ENCODE peak calls at places on chromosomes 13 and 19, in ten cellular contexts. One of them, this sample, is unnamed.

GRCh38 chr13:98511435-98511834 is 65.5 kb downstream of the STK24 start:
- ATAC-seq in activated CD8-positive, alpha-beta memory T cell treated with anti-CD3 and anti-CD28 coated beads, Interleukin-2, amount 10 ng/mL, durations not matched to agents 7 days and 5 days: no peak
- ATAC-seq in heart right ventricle: no peak
- ATAC-seq in natural killer cell treated with Interleukin-12 subunit alpha and Interleukin-12 subunit beta and Interleukin-15 and Interleukin-18, amount 100 ng/mL, for 72 hours: no peak
- ATAC-seq in CD8-positive, alpha-beta T cell: peak; percentile 43
- ATAC-seq in left cardiac atrium: no peak
- ATAC-seq in activated CD8-positive, alpha-beta T cell treated with anti-CD3 and anti-CD28 coated beads for 36 hours: no peak
- ATAC-seq in pancreas: no peak
- ATAC-seq in lower lobe of right lung: no peak
- ATAC-seq in Panc1: no peak
- ATAC-seq in this sample: peak; percentile 60

GRCh38 chr19:29834991-29835390 is 23.2 kb downstream of the CCNE1 start:
- ATAC-seq in activated CD8-positive, alpha-beta T cell treated with anti-CD3 and anti-CD28 coated beads for 36 hours: no peak
- ATAC-seq in lower lobe of right lung: peak; percentile 33
- ATAC-seq in pancreas: no peak
- ATAC-seq in natural killer cell treated with Interleukin-12 subunit alpha and Interleukin-12 subunit beta and Interleukin-15 and Interleukin-18, amount 100 ng/mL, for 72 hours: no peak
- ATAC-seq in left cardiac atrium: no peak
- ATAC-seq in activated CD8-positive, alpha-beta memory T cell treated with anti-CD3 and anti-CD28 coated beads, Interleukin-2, amount 10 ng/mL, durations not matched to agents 7 days and 5 days: no peak
- ATAC-seq in Panc1: no peak
- ATAC-seq in CD8-positive, alpha-beta T cell: no peak
- ATAC-seq in heart right ventricle: no peak
- ATAC-seq in this sample: no peak

GRCh38 chr19:11286312-11286974 is 9.5 kb upstream of the TSPAN16 start:
- ATAC-seq in Panc1: no peak
- ATAC-seq in CD8-positive, alpha-beta T cell: no peak
- ATAC-seq in heart right ventricle: peak; percentile 82
- ATAC-seq in lower lobe of right lung: peak; percentile 47
- ATAC-seq in activated CD8-positive, alpha-beta memory T cell treated with anti-CD3 and anti-CD28 coated beads, Interleukin-2, amount 10 ng/mL, durations not matched to agents 7 days and 5 days: no peak
- ATAC-seq in left cardiac atrium: peak; percentile 84
- ATAC-seq in activated CD8-positive, alpha-beta T cell treated with anti-CD3 and anti-CD28 coated beads for 36 hours: no peak
- ATAC-seq in pancreas: peak; percentile 21
- ATAC-seq in natural killer cell treated with Interleukin-12 subunit alpha and Interleukin-12 subunit beta and Interleukin-15 and Interleukin-18, amount 100 ng/mL, for 72 hours: no peak
- ATAC-seq in this sample: no peak

GRCh38 chr13:45325806-45326205 is 15.2 kb downstream of the TPT1 start:
- ATAC-seq in activated CD8-positive, alpha-beta T cell treated with anti-CD3 and anti-CD28 coated beads for 36 hours: no peak
- ATAC-seq in left cardiac atrium: peak; percentile 89
- ATAC-seq in activated CD8-positive, alpha-beta memory T cell treated with anti-CD3 and anti-CD28 coated beads, Interleukin-2, amount 10 ng/mL, durations not matched to agents 7 days and 5 days: no peak
- ATAC-seq in lower lobe of right lung: peak; percentile 58
- ATAC-seq in Panc1: peak; percentile 50
- ATAC-seq in CD8-positive, alpha-beta T cell: no peak
- ATAC-seq in heart right ventricle: peak; percentile 73
- ATAC-seq in natural killer cell treated with Interleukin-12 subunit alpha and Interleukin-12 subunit beta and Interleukin-15 and Interleukin-18, amount 100 ng/mL, for 72 hours: no peak
- ATAC-seq in pancreas: peak; percentile 93
- ATAC-seq in this sample: peak; percentile 35

GRCh38 chr13:32408999-32409313 is 19.0 kb downstream of the N4BP2L1 start:
- ATAC-seq in left cardiac atrium: no peak
- ATAC-seq in heart right ventricle: no peak
- ATAC-seq in activated CD8-positive, alpha-beta T cell treated with anti-CD3 and anti-CD28 coated beads for 36 hours: no peak
- ATAC-seq in lower lobe of right lung: peak; percentile 66
- ATAC-seq in CD8-positive, alpha-beta T cell: no peak
- ATAC-seq in Panc1: no peak
- ATAC-seq in activated CD8-positive, alpha-beta memory T cell treated with anti-CD3 and anti-CD28 coated beads, Interleukin-2, amount 10 ng/mL, durations not matched to agents 7 days and 5 days: no peak
- ATAC-seq in natural killer cell treated with Interleukin-12 subunit alpha and Interleukin-12 subunit beta and Interleukin-15 and Interleukin-18, amount 100 ng/mL, for 72 hours: no peak
- ATAC-seq in pancreas: no peak
- ATAC-seq in this sample: no peak

GRCh38 chr19:18503971-18504885 is 17.6 kb downstream of the ELL start:
- ATAC-seq in pancreas: peak; percentile 72
- ATAC-seq in left cardiac atrium: no peak
- ATAC-seq in lower lobe of right lung: peak; percentile 4
- ATAC-seq in heart right ventricle: no peak
- ATAC-seq in activated CD8-positive, alpha-beta memory T cell treated with anti-CD3 and anti-CD28 coated beads, Interleukin-2, amount 10 ng/mL, durations not matched to agents 7 days and 5 days: no peak
- ATAC-seq in natural killer cell treated with Interleukin-12 subunit alpha and Interleukin-12 subunit beta and Interleukin-15 and Interleukin-18, amount 100 ng/mL, for 72 hours: no peak
- ATAC-seq in activated CD8-positive, alpha-beta T cell treated with anti-CD3 and anti-CD28 coated beads for 36 hours: no peak
- ATAC-seq in Panc1: no peak
- ATAC-seq in CD8-positive, alpha-beta T cell: no peak
- ATAC-seq in this sample: peak; percentile 46

GRCh38 chr13:30340367-30341184 is 33.2 kb upstream of the KATNAL1 start:
- ATAC-seq in Panc1: peak; percentile 36
- ATAC-seq in natural killer cell treated with Interleukin-12 subunit alpha and Interleukin-12 subunit beta and Interleukin-15 and Interleukin-18, amount 100 ng/mL, for 72 hours: no peak
- ATAC-seq in lower lobe of right lung: peak; percentile 55
- ATAC-seq in CD8-positive, alpha-beta T cell: no peak
- ATAC-seq in heart right ventricle: peak; percentile 70
- ATAC-seq in left cardiac atrium: peak; percentile 87
- ATAC-seq in activated CD8-positive, alpha-beta memory T cell treated with anti-CD3 and anti-CD28 coated beads, Interleukin-2, amount 10 ng/mL, durations not matched to agents 7 days and 5 days: no peak
- ATAC-seq in activated CD8-positive, alpha-beta T cell treated with anti-CD3 and anti-CD28 coated beads for 36 hours: no peak
- ATAC-seq in pancreas: peak; percentile 51
- ATAC-seq in this sample: no peak

GRCh38 chr13:49652691-49653305 is 24.5 kb downstream of the ARL11 start:
- ATAC-seq in heart right ventricle: no peak
- ATAC-seq in pancreas: peak; percentile 89
- ATAC-seq in CD8-positive, alpha-beta T cell: no peak
- ATAC-seq in natural killer cell treated with Interleukin-12 subunit alpha and Interleukin-12 subunit beta and Interleukin-15 and Interleukin-18, amount 100 ng/mL, for 72 hours: peak; percentile 50
- ATAC-seq in Panc1: peak; percentile 84
- ATAC-seq in left cardiac atrium: peak; percentile 65
- ATAC-seq in activated CD8-positive, alpha-beta T cell treated with anti-CD3 and anti-CD28 coated beads for 36 hours: peak; percentile 64
- ATAC-seq in lower lobe of right lung: peak; percentile 44
- ATAC-seq in activated CD8-positive, alpha-beta memory T cell treated with anti-CD3 and anti-CD28 coated beads, Interleukin-2, amount 10 ng/mL, durations not matched to agents 7 days and 5 days: peak; percentile 49
- ATAC-seq in this sample: no peak

GRCh38 chr13:50090211-50090610 is 75.0 kb downstream of the KCNRG start:
- ATAC-seq in natural killer cell treated with Interleukin-12 subunit alpha and Interleukin-12 subunit beta and Interleukin-15 and Interleukin-18, amount 100 ng/mL, for 72 hours: no peak
- ATAC-seq in pancreas: no peak
- ATAC-seq in CD8-positive, alpha-beta T cell: no peak
- ATAC-seq in lower lobe of right lung: no peak
- ATAC-seq in activated CD8-positive, alpha-beta T cell treated with anti-CD3 and anti-CD28 coated beads for 36 hours: no peak
- ATAC-seq in left cardiac atrium: no peak
- ATAC-seq in Panc1: no peak
- ATAC-seq in heart right ventricle: no peak
- ATAC-seq in activated CD8-positive, alpha-beta memory T cell treated with anti-CD3 and anti-CD28 coated beads, Interleukin-2, amount 10 ng/mL, durations not matched to agents 7 days and 5 days: no peak
- ATAC-seq in this sample: no peak

GRCh38 chr19:30817965-30818364 is 445.8 kb downstream of the ZNF536 start:
- ATAC-seq in lower lobe of right lung: no peak
- ATAC-seq in natural killer cell treated with Interleukin-12 subunit alpha and Interleukin-12 subunit beta and Interleukin-15 and Interleukin-18, amount 100 ng/mL, for 72 hours: no peak
- ATAC-seq in activated CD8-positive, alpha-beta T cell treated with anti-CD3 and anti-CD28 coated beads for 36 hours: no peak
- ATAC-seq in CD8-positive, alpha-beta T cell: no peak
- ATAC-seq in activated CD8-positive, alpha-beta memory T cell treated with anti-CD3 and anti-CD28 coated beads, Interleukin-2, amount 10 ng/mL, durations not matched to agents 7 days and 5 days: no peak
- ATAC-seq in left cardiac atrium: no peak
- ATAC-seq in Panc1: no peak
- ATAC-seq in pancreas: no peak
- ATAC-seq in heart right ventricle: no peak
- ATAC-seq in this sample: no peak

GRCh38 chr13:103961784-103962183 is 895.6 kb upstream of the SLC10A2 start:
- ATAC-seq in natural killer cell treated with Interleukin-12 subunit alpha and Interleukin-12 subunit beta and Interleukin-15 and Interleukin-18, amount 100 ng/mL, for 72 hours: no peak
- ATAC-seq in pancreas: no peak
- ATAC-seq in heart right ventricle: no peak
- ATAC-seq in lower lobe of right lung: no peak
- ATAC-seq in Panc1: no peak
- ATAC-seq in CD8-positive, alpha-beta T cell: no peak
- ATAC-seq in left cardiac atrium: no peak
- ATAC-seq in activated CD8-positive, alpha-beta T cell treated with anti-CD3 and anti-CD28 coated beads for 36 hours: no peak
- ATAC-seq in activated CD8-positive, alpha-beta memory T cell treated with anti-CD3 and anti-CD28 coated beads, Interleukin-2, amount 10 ng/mL, durations not matched to agents 7 days and 5 days: no peak
- ATAC-seq in this sample: no peak

GRCh38 chr13:110126391-110126961 is 180.5 kb downstream of the COL4A1 start:
- ATAC-seq in heart right ventricle: peak; percentile 79
- ATAC-seq in lower lobe of right lung: peak; percentile 72
- ATAC-seq in Panc1: no peak
- ATAC-seq in CD8-positive, alpha-beta T cell: no peak
- ATAC-seq in activated CD8-positive, alpha-beta T cell treated with anti-CD3 and anti-CD28 coated beads for 36 hours: no peak
- ATAC-seq in left cardiac atrium: peak; percentile 78
- ATAC-seq in activated CD8-positive, alpha-beta memory T cell treated with anti-CD3 and anti-CD28 coated beads, Interleukin-2, amount 10 ng/mL, durations not matched to agents 7 days and 5 days: no peak
- ATAC-seq in pancreas: peak; percentile 74
- ATAC-seq in natural killer cell treated with Interleukin-12 subunit alpha and Interleukin-12 subunit beta and Interleukin-15 and Interleukin-18, amount 100 ng/mL, for 72 hours: no peak
- ATAC-seq in this sample: no peak

GRCh38 chr13:108227651-108228272 is 9.6 kb downstream of the ABHD13 start:
- ATAC-seq in heart right ventricle: no peak
- ATAC-seq in natural killer cell treated with Interleukin-12 subunit alpha and Interleukin-12 subunit beta and Interleukin-15 and Interleukin-18, amount 100 ng/mL, for 72 hours: no peak
- ATAC-seq in CD8-positive, alpha-beta T cell: peak; percentile 57
- ATAC-seq in Panc1: no peak
- ATAC-seq in lower lobe of right lung: no peak
- ATAC-seq in activated CD8-positive, alpha-beta T cell treated with anti-CD3 and anti-CD28 coated beads for 36 hours: peak; percentile 52
- ATAC-seq in activated CD8-positive, alpha-beta memory T cell treated with anti-CD3 and anti-CD28 coated beads, Interleukin-2, amount 10 ng/mL, durations not matched to agents 7 days and 5 days: no peak
- ATAC-seq in pancreas: peak; percentile 80
- ATAC-seq in left cardiac atrium: no peak
- ATAC-seq in this sample: no peak

GRCh38 chr13:40352807-40353562 is 313.5 kb downstream of the FOXO1 start:
- ATAC-seq in CD8-positive, alpha-beta T cell: no peak
- ATAC-seq in activated CD8-positive, alpha-beta memory T cell treated with anti-CD3 and anti-CD28 coated beads, Interleukin-2, amount 10 ng/mL, durations not matched to agents 7 days and 5 days: no peak
- ATAC-seq in pancreas: no peak
- ATAC-seq in left cardiac atrium: peak; percentile 51
- ATAC-seq in heart right ventricle: peak; percentile 13
- ATAC-seq in activated CD8-positive, alpha-beta T cell treated with anti-CD3 and anti-CD28 coated beads for 36 hours: no peak
- ATAC-seq in natural killer cell treated with Interleukin-12 subunit alpha and Interleukin-12 subunit beta and Interleukin-15 and Interleukin-18, amount 100 ng/mL, for 72 hours: no peak
- ATAC-seq in Panc1: no peak
- ATAC-seq in lower lobe of right lung: peak; percentile 21
- ATAC-seq in this sample: no peak

GRCh38 chr13:63274772-63275171 is 1859.1 kb upstream of the PCDH20 start:
- ATAC-seq in left cardiac atrium: no peak
- ATAC-seq in activated CD8-positive, alpha-beta memory T cell treated with anti-CD3 and anti-CD28 coated beads, Interleukin-2, amount 10 ng/mL, durations not matched to agents 7 days and 5 days: no peak
- ATAC-seq in Panc1: no peak
- ATAC-seq in activated CD8-positive, alpha-beta T cell treated with anti-CD3 and anti-CD28 coated beads for 36 hours: no peak
- ATAC-seq in CD8-positive, alpha-beta T cell: no peak
- ATAC-seq in natural killer cell treated with Interleukin-12 subunit alpha and Interleukin-12 subunit beta and Interleukin-15 and Interleukin-18, amount 100 ng/mL, for 72 hours: no peak
- ATAC-seq in pancreas: no peak
- ATAC-seq in lower lobe of right lung: no peak
- ATAC-seq in heart right ventricle: no peak
- ATAC-seq in this sample: no peak

GRCh38 chr13:73870036-73870741 is 264.0 kb downstream of the KLF12 start:
- ATAC-seq in activated CD8-positive, alpha-beta T cell treated with anti-CD3 and anti-CD28 coated beads for 36 hours: no peak
- ATAC-seq in CD8-positive, alpha-beta T cell: peak; percentile 29
- ATAC-seq in natural killer cell treated with Interleukin-12 subunit alpha and Interleukin-12 subunit beta and Interleukin-15 and Interleukin-18, amount 100 ng/mL, for 72 hours: no peak
- ATAC-seq in pancreas: no peak
- ATAC-seq in heart right ventricle: no peak
- ATAC-seq in left cardiac atrium: no peak
- ATAC-seq in lower lobe of right lung: no peak
- ATAC-seq in Panc1: no peak
- ATAC-seq in activated CD8-positive, alpha-beta memory T cell treated with anti-CD3 and anti-CD28 coated beads, Interleukin-2, amount 10 ng/mL, durations not matched to agents 7 days and 5 days: no peak
- ATAC-seq in this sample: no peak

GRCh38 chr13:94516456-94516855 is 37.0 kb upstream of the DCT start:
- ATAC-seq in pancreas: no peak
- ATAC-seq in activated CD8-positive, alpha-beta T cell treated with anti-CD3 and anti-CD28 coated beads for 36 hours: no peak
- ATAC-seq in natural killer cell treated with Interleukin-12 subunit alpha and Interleukin-12 subunit beta and Interleukin-15 and Interleukin-18, amount 100 ng/mL, for 72 hours: no peak
- ATAC-seq in Panc1: no peak
- ATAC-seq in left cardiac atrium: no peak
- ATAC-seq in activated CD8-positive, alpha-beta memory T cell treated with anti-CD3 and anti-CD28 coated beads, Interleukin-2, amount 10 ng/mL, durations not matched to agents 7 days and 5 days: no peak
- ATAC-seq in heart right ventricle: no peak
- ATAC-seq in CD8-positive, alpha-beta T cell: no peak
- ATAC-seq in lower lobe of right lung: no peak
- ATAC-seq in this sample: no peak

GRCh38 chr19:14476663-14477401 is 1.7 kb upstream of the PTGER1 start:
- ATAC-seq in activated CD8-positive, alpha-beta memory T cell treated with anti-CD3 and anti-CD28 coated beads, Interleukin-2, amount 10 ng/mL, durations not matched to agents 7 days and 5 days: no peak
- ATAC-seq in Panc1: peak; percentile 67
- ATAC-seq in natural killer cell treated with Interleukin-12 subunit alpha and Interleukin-12 subunit beta and Interleukin-15 and Interleukin-18, amount 100 ng/mL, for 72 hours: peak; percentile 83
- ATAC-seq in activated CD8-positive, alpha-beta T cell treated with anti-CD3 and anti-CD28 coated beads for 36 hours: no peak
- ATAC-seq in lower lobe of right lung: peak; percentile 15
- ATAC-seq in pancreas: no peak
- ATAC-seq in CD8-positive, alpha-beta T cell: peak; percentile 45
- ATAC-seq in left cardiac atrium: peak; percentile 39
- ATAC-seq in heart right ventricle: peak; percentile 16
- ATAC-seq in this sample: no peak

This sample was measured in activated T-helper 17 cell treated with anti-CD3 and anti-CD28 coated beads, Interleukin-2, amount 50 U/mL, for 72 hours.